ENCODE peak calls at places on chromosomes 4 and X, in seven cellular contexts. One of them, this sample, is unnamed.

GRCh38 chr4:159606835-159607234 is 504.0 kb downstream of the RAPGEF2 start:
- DNase-seq in lung: no peak
- DNase-seq in kidney epithelial cell: no peak
- DNase-seq in astrocyte of the spinal cord: peak
- DNase-seq in brain microvascular endothelial cell: no peak
- DNase-seq in A549: no peak
- DNase-seq in GM20000: no peak
- DNase-seq in this sample: no peak

GRCh38 chr4:154503598-154503997 is 12.0 kb upstream of the DCHS2 start:
- DNase-seq in lung: no peak
- DNase-seq in kidney epithelial cell: no peak
- DNase-seq in astrocyte of the spinal cord: peak
- DNase-seq in brain microvascular endothelial cell: no peak
- DNase-seq in A549: peak
- DNase-seq in GM20000: peak
- DNase-seq in this sample: no peak

GRCh38 chrX:78092296-78092695 is 11.8 kb upstream of the PGK1 start:
- DNase-seq in lung: no peak
- DNase-seq in kidney epithelial cell: no peak
- DNase-seq in astrocyte of the spinal cord: peak
- DNase-seq in brain microvascular endothelial cell: peak
- DNase-seq in A549: peak
- DNase-seq in GM20000: no peak
- DNase-seq in this sample: no peak

GRCh38 chr4:7068279-7068842 is 497 bp upstream of the GRPEL1 start:
- DNase-seq in lung: no peak
- DNase-seq in kidney epithelial cell: no peak
- DNase-seq in astrocyte of the spinal cord: no peak
- DNase-seq in brain microvascular endothelial cell: no peak
- DNase-seq in A549: no peak
- DNase-seq in GM20000: no peak
- DNase-seq in this sample: no peak

GRCh38 chrX:65601126-65601525 is 66.3 kb upstream of the MSN start:
- DNase-seq in lung: peak
- DNase-seq in kidney epithelial cell: no peak
- DNase-seq in astrocyte of the spinal cord: no peak
- DNase-seq in brain microvascular endothelial cell: no peak
- DNase-seq in A549: no peak
- DNase-seq in GM20000: no peak
- DNase-seq in this sample: no peak

GRCh38 chr4:114694770-114695169 is 96.2 kb downstream of the UGT8 start:
- DNase-seq in lung: no peak
- DNase-seq in kidney epithelial cell: no peak
- DNase-seq in astrocyte of the spinal cord: peak
- DNase-seq in brain microvascular endothelial cell: peak
- DNase-seq in A549: peak
- DNase-seq in GM20000: peak
- DNase-seq in this sample: no peak

GRCh38 chrX:2474280-2474962 is 26.4 kb downstream of the DHRSX start:
- DNase-seq in lung: no peak
- DNase-seq in kidney epithelial cell: no peak
- DNase-seq in astrocyte of the spinal cord: no peak
- DNase-seq in brain microvascular endothelial cell: no peak
- DNase-seq in A549: peak
- DNase-seq in GM20000: no peak
- DNase-seq in this sample: no peak

GRCh38 chr4:74304136-74304628 is 4.1 kb upstream of the EPGN start:
- DNase-seq in lung: no peak
- DNase-seq in kidney epithelial cell: no peak
- DNase-seq in astrocyte of the spinal cord: no peak
- DNase-seq in brain microvascular endothelial cell: peak
- DNase-seq in A549: no peak
- DNase-seq in GM20000: no peak
- DNase-seq in this sample: no peak

GRCh38 chr4:80036949-80037348 is 36.1 kb downstream of the ANTXR2 start:
- DNase-seq in lung: no peak
- DNase-seq in kidney epithelial cell: no peak
- DNase-seq in astrocyte of the spinal cord: peak
- DNase-seq in brain microvascular endothelial cell: peak
- DNase-seq in A549: no peak
- DNase-seq in GM20000: no peak
- DNase-seq in this sample: no peak

GRCh38 chrX:107628662-107629532 is 587 bp downstream of the PRPS1 start:
- DNase-seq in lung: peak
- DNase-seq in kidney epithelial cell: no peak
- DNase-seq in astrocyte of the spinal cord: peak
- DNase-seq in brain microvascular endothelial cell: peak
- DNase-seq in A549: peak
- DNase-seq in GM20000: peak
- DNase-seq in this sample: no peak

GRCh38 chrX:154734101-154734781 is 16.6 kb downstream of the GAB3 start:
- DNase-seq in lung: peak
- DNase-seq in kidney epithelial cell: no peak
- DNase-seq in astrocyte of the spinal cord: peak
- DNase-seq in brain microvascular endothelial cell: peak
- DNase-seq in A549: peak
- DNase-seq in GM20000: peak
- DNase-seq in this sample: no peak

GRCh38 chr4:163818673-163819072 is 324.2 kb downstream of the TMA16 start:
- DNase-seq in lung: no peak
- DNase-seq in kidney epithelial cell: no peak
- DNase-seq in astrocyte of the spinal cord: no peak
- DNase-seq in brain microvascular endothelial cell: no peak
- DNase-seq in A549: no peak
- DNase-seq in GM20000: no peak
- DNase-seq in this sample: no peak

DNA sequence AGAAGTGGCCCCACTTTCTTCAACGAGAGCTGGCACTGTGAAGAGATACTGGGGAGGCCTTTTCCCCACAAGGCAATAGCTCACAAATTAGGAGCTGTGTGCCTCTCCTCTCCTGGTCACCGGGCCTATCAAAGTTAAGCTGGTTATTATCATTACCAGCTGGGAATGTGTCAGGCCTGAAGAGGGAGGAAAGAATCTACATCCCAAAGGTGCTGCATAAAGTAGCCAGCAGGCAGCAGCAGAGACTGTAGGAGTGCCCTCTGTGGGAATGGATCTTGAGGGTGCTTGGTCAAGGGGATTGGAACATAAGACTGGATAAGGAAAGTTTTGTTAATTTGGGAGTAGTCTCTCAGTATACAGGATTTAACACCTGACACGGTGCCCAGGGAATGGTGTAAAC is 9.1 kb upstream of the TMPRSS11D start:
- DNase-seq in lung: no peak
- DNase-seq in kidney epithelial cell: no peak
- DNase-seq in astrocyte of the spinal cord: no peak
- DNase-seq in brain microvascular endothelial cell: no peak
- DNase-seq in A549: no peak
- DNase-seq in GM20000: no peak
- DNase-seq in this sample: no peak
- TF ChIP-seq CTCF in lung: no peak
- TF ChIP-seq CTCF in kidney epithelial cell: no peak
- TF ChIP-seq CTCF in astrocyte of the spinal cord: no peak
- TF ChIP-seq CTCF in brain microvascular endothelial cell: peak
- TF ChIP-seq CTCF in A549: no peak
- TF ChIP-seq CTCF in GM20000: no peak
- TF ChIP-seq CTCF in this sample: no peak

DNA sequence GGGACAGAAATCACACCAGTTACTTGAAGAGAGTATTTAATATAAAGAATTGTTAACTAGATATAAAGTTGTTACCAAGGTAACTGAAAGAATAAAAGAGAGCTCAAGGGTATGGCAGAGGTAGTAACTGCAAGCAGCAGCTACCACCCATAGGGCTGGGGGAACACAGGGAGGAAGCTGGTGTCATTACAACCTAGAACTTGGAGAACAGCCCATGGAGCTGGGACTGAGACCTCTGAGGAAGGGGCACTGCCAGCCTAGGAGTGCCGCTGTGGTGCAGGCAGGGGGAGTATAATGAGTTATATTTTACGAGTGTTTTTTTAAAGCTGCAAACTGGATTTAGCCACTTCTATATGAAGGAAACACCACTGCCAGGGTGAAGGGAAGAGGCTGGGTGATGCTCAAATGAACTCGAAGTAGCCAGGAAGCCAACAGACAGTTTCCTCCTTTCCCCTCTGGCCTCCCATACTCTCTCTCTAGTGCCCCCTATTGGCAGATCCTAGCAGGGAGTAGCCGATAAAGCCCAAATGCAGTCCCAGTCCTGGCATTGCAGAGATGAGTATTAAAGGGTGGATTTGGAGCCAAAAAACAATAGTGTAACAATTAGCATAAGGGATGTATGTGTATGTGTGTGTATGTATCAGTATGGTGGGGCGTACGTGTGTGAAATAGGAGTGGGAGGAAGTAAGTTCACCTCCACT is 213.7 kb upstream of the LDB2 start:
- DNase-seq in lung: peak
- DNase-seq in kidney epithelial cell: no peak
- DNase-seq in astrocyte of the spinal cord: no peak
- DNase-seq in brain microvascular endothelial cell: no peak
- DNase-seq in A549: no peak
- DNase-seq in GM20000: peak
- DNase-seq in this sample: no peak
- TF ChIP-seq CTCF in lung: no peak
- TF ChIP-seq CTCF in kidney epithelial cell: peak
- TF ChIP-seq CTCF in astrocyte of the spinal cord: peak
- TF ChIP-seq CTCF in brain microvascular endothelial cell: peak
- TF ChIP-seq CTCF in A549: no peak
- TF ChIP-seq CTCF in GM20000: peak
- TF ChIP-seq CTCF in this sample: no peak

GRCh38 chrX:8237718-8238117 is 66.7 kb upstream of the VCX2 start:
- DNase-seq in lung: no peak
- DNase-seq in kidney epithelial cell: no peak
- DNase-seq in astrocyte of the spinal cord: no peak
- DNase-seq in brain microvascular endothelial cell: no peak
- DNase-seq in A549: no peak
- DNase-seq in GM20000: no peak
- DNase-seq in this sample: no peak
- TF ChIP-seq CTCF in lung: no peak
- TF ChIP-seq CTCF in kidney epithelial cell: no peak
- TF ChIP-seq CTCF in astrocyte of the spinal cord: no peak
- TF ChIP-seq CTCF in brain microvascular endothelial cell: no peak
- TF ChIP-seq CTCF in A549: no peak
- TF ChIP-seq CTCF in GM20000: no peak
- TF ChIP-seq CTCF in this sample: no peak

DNA sequence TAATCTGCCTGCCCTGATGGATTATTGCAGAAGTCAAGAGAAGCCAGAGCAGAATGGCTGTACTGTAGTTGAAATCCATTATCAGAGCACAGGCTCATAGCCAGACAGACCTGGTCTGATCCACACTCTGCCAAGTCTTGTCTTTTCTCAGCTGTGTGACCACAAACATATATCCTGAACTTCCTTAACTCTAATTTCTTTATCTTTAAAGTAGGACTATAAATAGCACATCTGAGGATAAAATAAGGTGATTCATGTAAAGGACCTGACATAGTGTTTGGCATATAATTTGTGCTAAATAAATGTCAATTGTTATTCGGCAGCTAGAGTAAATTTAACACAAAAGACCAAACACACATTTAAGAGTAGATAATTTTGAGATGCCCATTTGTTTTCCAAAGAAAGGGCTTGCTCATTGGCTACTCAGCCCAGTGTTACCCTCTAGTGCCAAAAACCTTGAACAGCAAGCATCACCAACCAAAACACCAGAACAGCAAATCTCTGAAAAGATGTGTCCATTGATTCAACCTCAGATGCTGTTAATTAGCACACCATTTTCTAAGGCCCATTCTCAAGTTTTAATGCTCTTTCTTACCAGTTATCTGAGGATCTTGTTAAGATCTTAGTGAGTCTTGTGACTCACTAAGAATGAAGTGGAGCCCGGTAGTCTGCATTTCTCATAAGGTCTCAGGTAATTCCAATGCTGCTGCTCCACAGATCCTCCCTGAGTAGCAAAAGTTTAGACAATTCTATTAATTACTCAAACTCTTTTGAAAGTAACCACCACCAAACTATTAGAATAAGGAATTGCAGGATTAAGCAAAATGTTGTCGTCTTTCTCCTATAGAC is 108.8 kb downstream of the HHIP start:
- DNase-seq in lung: no peak
- DNase-seq in kidney epithelial cell: no peak
- DNase-seq in astrocyte of the spinal cord: peak
- DNase-seq in brain microvascular endothelial cell: peak
- DNase-seq in A549: peak
- DNase-seq in GM20000: no peak
- DNase-seq in this sample: no peak
- TF ChIP-seq CTCF in lung: no peak
- TF ChIP-seq CTCF in kidney epithelial cell: peak
- TF ChIP-seq CTCF in astrocyte of the spinal cord: peak
- TF ChIP-seq CTCF in brain microvascular endothelial cell: peak
- TF ChIP-seq CTCF in A549: peak
- TF ChIP-seq CTCF in GM20000: no peak
- TF ChIP-seq CTCF in this sample: no peak

DNA sequence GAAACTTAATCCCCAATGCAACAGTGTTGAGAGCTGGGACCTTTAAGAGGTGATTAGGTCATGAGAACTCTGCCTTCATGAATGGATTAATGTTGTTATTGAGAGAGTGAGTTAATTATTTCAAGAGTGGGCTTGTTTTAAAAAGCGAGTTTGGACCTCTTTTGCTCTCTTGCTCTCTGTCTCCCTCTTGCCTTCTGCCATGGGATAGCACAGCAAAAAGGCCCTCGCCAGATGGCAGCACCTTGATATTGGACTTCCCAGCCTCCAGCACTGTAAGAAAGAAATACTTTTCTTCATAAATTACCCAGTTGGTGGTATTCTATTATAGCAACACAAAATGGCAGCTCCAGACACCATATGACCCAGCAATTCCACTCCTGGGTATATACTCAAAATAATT is 7.0 kb upstream of the ATP6AP2 start:
- DNase-seq in lung: no peak
- DNase-seq in kidney epithelial cell: no peak
- DNase-seq in astrocyte of the spinal cord: no peak
- DNase-seq in brain microvascular endothelial cell: peak
- DNase-seq in A549: peak
- DNase-seq in GM20000: no peak
- DNase-seq in this sample: no peak
- TF ChIP-seq CTCF in lung: peak
- TF ChIP-seq CTCF in kidney epithelial cell: peak
- TF ChIP-seq CTCF in astrocyte of the spinal cord: peak
- TF ChIP-seq CTCF in brain microvascular endothelial cell: peak
- TF ChIP-seq CTCF in A549: peak
- TF ChIP-seq CTCF in GM20000: peak
- TF ChIP-seq CTCF in this sample: no peak

GRCh38 chr4:165112258-165113156 is at the start of gene TMEM192:
- DNase-seq in lung: peak
- DNase-seq in kidney epithelial cell: peak
- DNase-seq in astrocyte of the spinal cord: peak
- DNase-seq in brain microvascular endothelial cell: peak
- DNase-seq in A549: peak
- DNase-seq in GM20000: peak
- DNase-seq in this sample: peak
- TF ChIP-seq CTCF in lung: no peak
- TF ChIP-seq CTCF in kidney epithelial cell: peak
- TF ChIP-seq CTCF in astrocyte of the spinal cord: peak
- TF ChIP-seq CTCF in brain microvascular endothelial cell: peak
- TF ChIP-seq CTCF in A549: no peak
- TF ChIP-seq CTCF in GM20000: peak
- TF ChIP-seq CTCF in this sample: peak

DNA sequence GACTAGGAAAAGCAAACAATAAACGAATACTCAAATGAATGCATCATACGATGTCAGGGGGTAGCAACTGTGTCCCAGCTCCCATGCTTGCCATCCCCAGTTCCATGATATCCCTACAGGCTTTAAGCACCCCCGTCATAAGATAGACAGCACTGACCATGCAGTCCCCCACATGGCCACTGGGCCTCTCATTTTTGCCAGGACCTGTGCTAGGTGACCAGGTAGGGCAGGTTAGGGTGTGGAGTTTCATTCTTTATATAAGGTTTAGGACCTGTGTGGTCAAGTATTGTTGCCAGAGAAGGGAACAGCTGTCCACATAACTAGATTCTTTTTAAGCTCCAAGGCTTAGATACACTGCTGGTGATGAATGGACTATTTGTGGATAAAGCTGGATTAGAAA is 9.7 kb downstream of the PPEF2 start:
- DNase-seq in lung: no peak
- DNase-seq in kidney epithelial cell: no peak
- DNase-seq in astrocyte of the spinal cord: no peak
- DNase-seq in brain microvascular endothelial cell: no peak
- DNase-seq in A549: peak
- DNase-seq in GM20000: no peak
- DNase-seq in this sample: no peak
- TF ChIP-seq CTCF in lung: no peak
- TF ChIP-seq CTCF in kidney epithelial cell: peak
- TF ChIP-seq CTCF in astrocyte of the spinal cord: peak
- TF ChIP-seq CTCF in brain microvascular endothelial cell: peak
- TF ChIP-seq CTCF in A549: no peak
- TF ChIP-seq CTCF in GM20000: no peak
- TF ChIP-seq CTCF in this sample: no peak

This sample was measured in activated B cell treated with CpG ODN at 0.5 μM for 24 hours.